ENCODE peak calls at places on chromosomes 4 and X, in eight cellular contexts. B, K, L, A, Z, D, S and M are unnamed samples.

GRCh38 chr4:74473155-74473811 is 28.3 kb downstream of the AREG start:
- DNase-seq in B (no peak), K (no peak), L (peak), A (no peak), Z (peak), D (no peak), S (peak), M (no peak)

GRCh38 chr4:139214039-139214534 is 37.1 kb upstream of the ELF2 start:
- DNase-seq in B (peak), K (no peak), L (peak), A (no peak), Z (peak), D (no peak), S (no peak), M (no peak)

GRCh38 chrX:9597361-9598035 is 132.6 kb downstream of the TBL1X start:
- DNase-seq in B (no peak), K (no peak), L (no peak), A (no peak), Z (no peak), D (no peak), S (no peak), M (no peak)

GRCh38 chr4:140755811-140756291 is 334 bp downstream of the TBC1D9 start:
- DNase-seq in B (peak), K (peak), L (peak), A (peak), Z (peak), D (peak), S (peak), M (peak)

GRCh38 chrX:136850441-136851175 is 29.9 kb downstream of the RBMX start:
- DNase-seq in B (no peak), K (no peak), L (no peak), A (no peak), Z (no peak), D (no peak), S (no peak), M (no peak)

GRCh38 chrX:29231800-29232199 is 644.6 kb downstream of the IL1RAPL1 start:
- DNase-seq in B (no peak), K (no peak), L (no peak), A (no peak), Z (peak), D (no peak), S (no peak), M (no peak)

GRCh38 chrX:74420194-74421035 is 878 bp upstream of the SLC16A2 start:
- DNase-seq in B (no peak), K (peak), L (peak), A (peak), Z (peak), D (peak), S (peak), M (peak)

GRCh38 chr4:60201052-60201673 is 999.0 kb upstream of the ADGRL3 start:
- DNase-seq in B (peak), K (peak), L (peak), A (no peak), Z (peak), D (no peak), S (peak), M (peak)

GRCh38 chrX:119004920-119005524 is 30.6 kb downstream of the LONRF3 start:
- DNase-seq in B (peak), K (peak), L (peak), A (peak), Z (peak), D (peak), S (peak), M (peak)

GRCh38 chr4:150106886-150107285 is 28.6 kb downstream of the DCLK2 start:
- DNase-seq in B (no peak), K (no peak), L (no peak), A (no peak), Z (no peak), D (no peak), S (no peak), M (no peak)

GRCh38 chr4:61193863-61194262 is 6.3 kb upstream of the ADGRL3 start:
- DNase-seq in B (no peak), K (no peak), L (no peak), A (no peak), Z (no peak), D (no peak), S (no peak), M (no peak)

GRCh38 chr4:167000141-167000852 is 234.0 kb downstream of the SPOCK3 start:
- DNase-seq in B (no peak), K (no peak), L (no peak), A (no peak), Z (no peak), D (no peak), S (peak), M (no peak)

GRCh38 chr4:94642561-94642866 is 115.2 kb upstream of the BMPR1B start:
- DNase-seq in B (no peak), K (no peak), L (no peak), A (no peak), Z (no peak), D (no peak), S (peak), M (no peak)

GRCh38 chr4:189592905-189593304 is 347.8 kb upstream of the FRG1 start:
- DNase-seq in B (no peak), K (no peak), L (no peak), A (no peak), Z (no peak), D (no peak), S (no peak), M (no peak)

GRCh38 chrX:29890646-29891200 is 324.6 kb upstream of the MAGEB2 start:
- DNase-seq in B (no peak), K (no peak), L (no peak), A (no peak), Z (no peak), D (no peak), S (peak), M (no peak)

GRCh38 chr4:127936974-127937373 is 28.0 kb downstream of the MFSD8 start:
- DNase-seq in B (no peak), K (no peak), L (no peak), A (no peak), Z (no peak), D (no peak), S (peak), M (no peak)

GRCh38 chr4:130043796-130044195 is 947.8 kb downstream of the C4orf33 start:
- DNase-seq in B (no peak), K (no peak), L (no peak), A (no peak), Z (no peak), D (no peak), S (peak), M (no peak)

GRCh38 chrX:122303761-122304160 is 880.3 kb upstream of the GRIA3 start:
- DNase-seq in B (no peak), K (no peak), L (no peak), A (no peak), Z (no peak), D (no peak), S (no peak), M (no peak)

GRCh38 chrX:116009871-116010710 is 160.5 kb upstream of the AGTR2 start:
- DNase-seq in B (no peak), K (peak), L (no peak), A (peak), Z (peak), D (no peak), S (no peak), M (peak)

GRCh38 chrX:39724544-39724943 is 373.2 kb downstream of the BCOR start:
- DNase-seq in B (no peak), K (no peak), L (no peak), A (no peak), Z (no peak), D (no peak), S (no peak), M (no peak)

GRCh38 chr4:4395849-4396627 is 9.1 kb downstream of the NSG1 start:
- DNase-seq in B (peak), K (no peak), L (no peak), A (no peak), Z (peak), D (no peak), S (peak), M (no peak)

GRCh38 chrX:150503898-150504219 is 64.6 kb upstream of the MTM1 start:
- DNase-seq in B (no peak), K (no peak), L (peak), A (no peak), Z (no peak), D (no peak), S (no peak), M (peak)

GRCh38 chrX:46918434-46918833 is 6.2 kb downstream of the JADE3 start:
- DNase-seq in B (no peak), K (no peak), L (peak), A (no peak), Z (no peak), D (no peak), S (no peak), M (no peak)

GRCh38 chr4:48078862-48079655 is 55.0 kb downstream of the TXK start:
- DNase-seq in B (no peak), K (no peak), L (no peak), A (peak), Z (no peak), D (no peak), S (no peak), M (no peak)

GRCh38 chrX:150587585-150588503 is 19.4 kb downstream of the MTM1 start:
- DNase-seq in B (peak), K (no peak), L (no peak), A (no peak), Z (no peak), D (no peak), S (peak), M (peak)

GRCh38 chr4:84734037-84734436 is 151.1 kb downstream of the CDS1 start:
- DNase-seq in B (no peak), K (no peak), L (no peak), A (no peak), Z (no peak), D (no peak), S (no peak), M (no peak)

GRCh38 chr4:2095236-2096072 is 36.3 kb downstream of the NAT8L start:
- DNase-seq in B (no peak), K (no peak), L (no peak), A (no peak), Z (no peak), D (no peak), S (peak), M (no peak)

GRCh38 chrX:112642349-112642748 is 37.4 kb downstream of the LHFPL1 start:
- DNase-seq in B (peak), K (no peak), L (peak), A (no peak), Z (peak), D (peak), S (peak), M (peak)

GRCh38 chrX:45771114-45771513 is 570.4 kb upstream of the DIPK2B start:
- DNase-seq in B (no peak), K (peak), L (peak), A (no peak), Z (no peak), D (peak), S (peak), M (no peak)

GRCh38 chr4:73221734-73222133 is 36.9 kb downstream of the ANKRD17 start:
- DNase-seq in B (no peak), K (no peak), L (no peak), A (no peak), Z (peak), D (no peak), S (no peak), M (no peak)
- H3K4me3 ChIP-seq in B (no peak), K (peak), L (peak), A (peak), Z (no peak), D (no peak), S (peak), M (no peak)

DNA sequence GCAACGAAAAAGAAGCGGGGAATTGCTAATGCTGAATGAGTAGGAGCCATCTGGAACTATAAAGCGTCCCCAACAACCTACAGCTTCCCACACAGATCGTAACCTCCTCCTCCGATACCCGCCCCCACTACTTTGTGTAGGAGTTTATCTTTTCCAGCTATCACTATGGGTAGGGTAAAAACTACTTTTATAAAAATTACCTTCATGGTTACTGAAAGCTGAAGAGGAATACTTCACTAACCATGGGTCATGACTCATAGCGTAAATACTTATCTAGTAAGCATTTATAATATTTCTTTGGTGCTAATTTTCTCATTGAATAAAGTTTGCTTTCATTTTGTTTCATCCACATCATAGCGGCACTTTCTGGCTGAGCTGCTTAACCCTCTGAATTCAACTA is 79.4 kb upstream of the TNIP3 start:
- DNase-seq in B (no peak), K (no peak), L (no peak), A (no peak), Z (no peak), D (no peak), S (peak), M (no peak)
- H3K4me3 ChIP-seq in B (no peak), K (no peak), L (no peak), A (peak), Z (no peak), D (no peak), S (peak), M (no peak)

DNA sequence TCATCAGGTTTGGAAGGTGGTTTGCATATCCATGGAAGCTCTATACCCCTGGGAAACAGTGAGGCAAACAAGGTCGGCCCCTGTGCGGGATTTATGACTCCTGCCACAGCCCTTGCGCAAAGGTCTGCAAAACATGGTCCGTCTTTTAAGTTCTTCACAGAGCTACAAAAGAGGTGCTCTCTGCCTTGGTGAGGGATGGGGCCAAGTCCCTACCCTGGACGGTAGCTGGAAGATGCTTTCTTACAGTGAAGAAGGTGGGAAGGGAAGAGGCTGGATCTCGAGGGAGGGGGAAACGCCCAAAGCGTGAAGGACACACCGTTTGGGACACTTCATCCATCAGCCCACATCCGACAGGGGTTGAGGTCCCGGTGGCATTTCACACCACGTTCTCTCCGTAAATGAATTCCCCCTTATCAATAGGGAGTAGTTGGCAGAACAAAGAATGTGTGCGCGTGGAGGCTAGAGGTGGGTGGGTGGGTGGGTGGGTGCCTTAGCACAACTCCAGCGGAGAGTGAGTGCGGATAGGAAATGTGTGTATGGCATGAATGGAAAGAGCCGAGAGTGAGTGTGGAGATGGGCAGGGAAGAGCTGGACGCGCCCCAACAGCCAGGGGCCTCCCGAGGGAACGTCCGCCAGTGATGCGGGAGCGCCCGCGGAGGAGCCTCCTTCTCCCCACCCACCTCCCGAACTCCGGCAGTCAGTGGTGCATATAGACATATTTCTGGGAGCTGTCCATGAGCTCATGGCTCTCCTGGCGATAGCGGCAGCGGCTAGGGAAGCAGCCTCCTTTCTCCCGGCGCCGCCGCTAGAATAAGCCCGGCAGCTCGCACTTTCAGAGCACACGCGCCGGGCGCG is 68.3 kb downstream of the LARP7 start:
- DNase-seq in B (no peak), K (peak), L (peak), A (peak), Z (peak), D (peak), S (peak), M (peak)
- H3K4me3 ChIP-seq in B (peak), K (peak), L (peak), A (peak), Z (peak), D (peak), S (peak), M (no peak)

GRCh38 chr4:40124690-40125089 is 68.0 kb downstream of the N4BP2 start:
- DNase-seq in B (no peak), K (no peak), L (no peak), A (no peak), Z (no peak), D (no peak), S (no peak), M (no peak)

GRCh38 chr4:40119344-40119743 is 62.7 kb downstream of the N4BP2 start:
- DNase-seq in B (no peak), K (no peak), L (no peak), A (no peak), Z (peak), D (no peak), S (no peak), M (no peak)

GRCh38 chr4:40122941-40123340 is 66.3 kb downstream of the N4BP2 start:
- DNase-seq in B (no peak), K (no peak), L (no peak), A (no peak), Z (no peak), D (no peak), S (no peak), M (no peak)

GRCh38 chr4:40121515-40121914 is 64.9 kb downstream of the N4BP2 start:
- DNase-seq in B (no peak), K (no peak), L (no peak), A (no peak), Z (peak), D (no peak), S (peak), M (no peak)
- H3K4me3 ChIP-seq in B (no peak), K (no peak), L (no peak), A (no peak), Z (no peak), D (no peak), S (no peak), M (no peak)

GRCh38 chrX:48833531-48834138 is 1.8 kb downstream of the PCSK1N start:
- DNase-seq in B (no peak), K (no peak), L (no peak), A (no peak), Z (no peak), D (no peak), S (no peak), M (no peak)

GRCh38 chrX:48831909-48832291 is 3.5 kb downstream of the PCSK1N start:
- DNase-seq in B (no peak), K (no peak), L (no peak), A (no peak), Z (no peak), D (no peak), S (no peak), M (no peak)

GRCh38 chrX:48831136-48831908 is 4.1 kb downstream of the PCSK1N start:
- DNase-seq in B (no peak), K (no peak), L (no peak), A (no peak), Z (no peak), D (no peak), S (no peak), M (no peak)

GRCh38 chrX:48835524-48836329 is at the start of gene PCSK1N:
- DNase-seq in B (no peak), K (no peak), L (no peak), A (no peak), Z (peak), D (no peak), S (peak), M (peak)

DNA sequence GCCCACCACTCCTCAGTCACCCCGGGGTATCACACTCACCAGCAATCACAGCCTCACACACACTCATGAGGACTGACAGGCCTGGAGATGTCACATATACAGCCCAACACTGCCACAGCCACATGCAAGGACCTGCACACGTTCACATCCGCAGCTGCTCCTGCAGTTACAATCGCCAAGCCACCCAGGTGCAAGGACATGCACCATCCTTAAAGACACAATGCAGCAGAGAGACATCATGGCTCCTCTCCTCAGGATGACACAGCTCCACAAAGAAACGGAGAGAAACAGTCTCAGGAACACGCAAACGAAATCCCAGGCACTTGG is 1.1 kb downstream of the PCSK1N start:
- DNase-seq in B (peak), K (no peak), L (no peak), A (no peak), Z (no peak), D (no peak), S (no peak), M (no peak)
- H3K4me3 ChIP-seq in B (no peak), K (no peak), L (no peak), A (no peak), Z (no peak), D (no peak), S (no peak), M (no peak)

DNA sequence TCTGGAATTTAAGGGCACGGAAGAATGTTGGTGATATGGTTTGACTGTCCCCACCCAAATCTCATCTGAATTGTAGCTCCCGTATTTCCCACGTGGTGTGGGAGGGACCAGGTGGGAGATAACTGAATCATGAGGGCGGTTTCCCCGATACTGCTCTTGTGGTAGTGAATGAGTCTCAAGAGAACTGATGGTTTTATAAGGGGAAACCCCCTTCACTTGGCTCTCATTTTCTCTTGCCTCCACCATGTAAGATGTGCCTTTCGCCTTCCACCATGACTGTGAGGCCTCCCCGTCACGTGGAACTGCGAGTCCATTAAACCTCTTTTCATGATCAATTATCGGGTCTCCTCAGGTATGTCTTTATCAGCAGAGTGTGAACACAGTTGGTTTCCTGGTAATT is 25.6 kb upstream of the DHRSX start:
- DNase-seq in B (no peak), K (no peak), L (no peak), A (no peak), Z (no peak), D (no peak), S (no peak), M (no peak)
- H3K4me3 ChIP-seq in B (no peak), K (no peak), L (no peak), A (no peak), Z (no peak), D (no peak), S (no peak), M (no peak)